ENCODE peak calls at places on chromosomes 12 and 14, in six cellular contexts. M, J, P, X, I and S are unnamed samples. For H3K9me3, the result is how much of the 10 kb centered on the place peaks cover.

GRCh38 chr14:24367506-24368214 is at the start of gene NFATC4:
- DNase-seq in M (peak), J (peak), P (peak), X (peak), I (peak), S (no peak)

GRCh38 chr14:95961481-95961880 is 77.7 kb upstream of the C14orf132 start:
- DNase-seq in M (no peak), J (no peak), P (no peak), X (no peak), I (no peak), S (no peak)

GRCh38 chr12:45762185-45763110 is 32.9 kb downstream of the ARID2 start:
- DNase-seq in M (no peak), J (peak), P (peak), X (no peak), I (no peak), S (no peak)

GRCh38 chr14:68951051-68951797 is 27.9 kb downstream of the ACTN1 start:
- DNase-seq in M (peak), J (peak), P (no peak), X (peak), I (peak), S (no peak)

GRCh38 chr12:47307680-47308399 is 228.1 kb upstream of the AMIGO2 start:
- DNase-seq in M (peak), J (no peak), P (peak), X (no peak), I (no peak), S (peak)

GRCh38 chr14:38469156-38469555 is 213.3 kb upstream of the CLEC14A start:
- DNase-seq in M (no peak), J (no peak), P (no peak), X (no peak), I (no peak), S (no peak)

GRCh38 chr14:68232643-68233055 is 413.1 kb downstream of the RAD51B start:
- DNase-seq in M (peak), J (peak), P (peak), X (peak), I (no peak), S (no peak)

GRCh38 chr12:105931762-105932587 is 206.8 kb downstream of the NUAK1 start:
- DNase-seq in M (no peak), J (no peak), P (no peak), X (no peak), I (no peak), S (no peak)

GRCh38 chr14:68573126-68573525 is 219.7 kb downstream of the ZFP36L1 start:
- DNase-seq in M (no peak), J (no peak), P (no peak), X (no peak), I (no peak), S (no peak)

GRCh38 chr12:25320123-25321006 is 69.6 kb upstream of the KRAS start:
- DNase-seq in M (no peak), J (no peak), P (no peak), X (no peak), I (no peak), S (no peak)

GRCh38 chr14:39322807-39323206 is 89.1 kb downstream of the MIA2 start:
- DNase-seq in M (no peak), J (no peak), P (no peak), X (no peak), I (no peak), S (no peak)

GRCh38 chr12:23945249-23945648 is 4.2 kb downstream of the SOX5 start:
- DNase-seq in M (no peak), J (no peak), P (no peak), X (no peak), I (no peak), S (no peak)

GRCh38 chr12:68100241-68100640 is 59.3 kb downstream of the IFNG start:
- DNase-seq in M (no peak), J (no peak), P (no peak), X (no peak), I (no peak), S (no peak)

GRCh38 chr12:28937196-28937595 is 211.9 kb upstream of the FAR2 start:
- DNase-seq in M (no peak), J (no peak), P (no peak), X (no peak), I (no peak), S (no peak)

GRCh38 chr12:127928615-127929014 is 338.4 kb upstream of the TMEM132C start:
- DNase-seq in M (no peak), J (no peak), P (no peak), X (no peak), I (no peak), S (no peak)

GRCh38 chr14:39230416-39230815 is 3.3 kb upstream of the MIA2 start:
- DNase-seq in M (no peak), J (no peak), P (no peak), X (no peak), I (no peak), S (no peak)

GRCh38 chr12:110860833-110861291 is 14.1 kb downstream of the CCDC63 start:
- DNase-seq in M (no peak), J (no peak), P (no peak), X (no peak), I (no peak), S (no peak)

GRCh38 chr12:92927055-92927435 is 2.0 kb downstream of the EEA1 start:
- DNase-seq in M (no peak), J (peak), P (peak), X (no peak), I (no peak), S (no peak)

GRCh38 chr12:40602562-40602961 is 89.7 kb upstream of the CNTN1 start:
- DNase-seq in M (no peak), J (no peak), P (no peak), X (no peak), I (no peak), S (no peak)

GRCh38 chr14:60508707-60509437 is at the start of gene SIX6:
- DNase-seq in M (no peak), J (no peak), P (no peak), X (no peak), I (no peak), S (no peak)

GRCh38 chr12:112393328-112393727 is 11.1 kb upstream of the HECTD4 start:
- DNase-seq in M (no peak), J (no peak), P (no peak), X (no peak), I (no peak), S (no peak)

GRCh38 chr14:66069830-66070541 is 416.2 kb upstream of the CCDC196 start:
- DNase-seq in M (no peak), J (no peak), P (no peak), X (no peak), I (no peak), S (no peak)

GRCh38 chr14:44963775-44964380 is 1.9 kb downstream of the TOGARAM1 start:
- DNase-seq in M (peak), J (no peak), P (no peak), X (no peak), I (no peak), S (no peak)

GRCh38 chr14:29016050-29016900 is 249.7 kb downstream of the FOXG1 start:
- DNase-seq in M (no peak), J (no peak), P (peak), X (no peak), I (no peak), S (no peak)

GRCh38 chr14:28783593-28784143 is 17.1 kb downstream of the FOXG1 start:
- DNase-seq in M (no peak), J (no peak), P (no peak), X (no peak), I (no peak), S (no peak)

GRCh38 chr12:64890873-64891468 is 66.5 kb downstream of the TBC1D30 start:
- DNase-seq in M (no peak), J (no peak), P (peak), X (no peak), I (no peak), S (no peak)

GRCh38 chr12:48018618-48018995 is 14.3 kb upstream of the COL2A1 start:
- DNase-seq in M (no peak), J (no peak), P (no peak), X (no peak), I (no peak), S (no peak)

GRCh38 chr12:118164798-118165486 is 29.0 kb downstream of the PEBP1 start:
- DNase-seq in M (no peak), J (no peak), P (peak), X (no peak), I (no peak), S (no peak)

GRCh38 chr12:57138526-57139272 is 8.7 kb downstream of the LRP1-AS start:
- DNase-seq in M (peak), J (peak), P (no peak), X (peak), I (peak), S (no peak)

GRCh38 chr12:9948606-9949286 is 16.6 kb upstream of the CLEC2A start:
- DNase-seq in M (no peak), J (no peak), P (peak), X (no peak), I (no peak), S (no peak)

GRCh38 chr12:124869011-124869665 is 5.5 kb upstream of the SCARB1 start:
- DNase-seq in M (no peak), J (no peak), P (no peak), X (peak), I (no peak), S (no peak)

GRCh38 chr12:388547-389137 is 478 bp downstream of the KDM5A start:
- DNase-seq in M (peak), J (no peak), P (peak), X (no peak), I (peak), S (peak)

GRCh38 chr12:57195655-57196371 is 20.8 kb upstream of the NXPH4 start:
- DNase-seq in M (no peak), J (no peak), P (peak), X (no peak), I (peak), S (no peak)

GRCh38 chr14:26820101-26820500 is 222.3 kb upstream of the NOVA1 start:
- DNase-seq in M (no peak), J (no peak), P (no peak), X (no peak), I (no peak), S (no peak)

GRCh38 chr12:52074656-52075408 is 4.7 kb upstream of the SMIM41 start:
- DNase-seq in M (no peak), J (no peak), P (no peak), X (peak), I (no peak), S (no peak)
- H3K9me3 ChIP-seq in M (under half), J (under half), P (under half), X (under half), I (under half), S (under half)

GRCh38 chr14:46820291-46820690 is 168.7 kb upstream of the RPL10L start:
- DNase-seq in M (no peak), J (no peak), P (no peak), X (peak), I (no peak), S (no peak)

GRCh38 chr14:46818147-46818546 is 166.6 kb upstream of the RPL10L start:
- DNase-seq in M (no peak), J (no peak), P (no peak), X (no peak), I (no peak), S (no peak)

DNA sequence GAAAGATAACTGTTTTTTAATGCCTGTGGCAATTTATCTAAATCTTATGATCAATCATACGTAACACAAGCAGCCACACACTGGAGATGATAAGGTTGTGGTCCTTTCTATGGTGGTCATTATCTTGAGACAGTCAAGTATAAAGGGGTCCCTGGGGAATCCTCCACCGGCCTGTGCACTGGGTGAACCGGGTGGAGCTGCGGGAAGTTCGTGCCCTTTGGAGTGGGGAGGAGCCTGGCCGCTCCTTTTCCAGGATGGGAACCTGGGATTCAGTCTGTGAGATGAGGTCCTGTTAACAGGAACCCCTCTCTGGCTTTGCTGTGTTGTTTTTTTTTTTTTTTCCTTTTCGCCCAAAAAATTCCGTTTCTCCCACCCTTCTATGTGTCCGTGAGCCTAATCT is 167.5 kb upstream of the RPL10L start:
- DNase-seq in M (no peak), J (no peak), P (no peak), X (no peak), I (no peak), S (no peak)
- H3K9me3 ChIP-seq in M (under half), J (under half), P (under half), X (under half), I (under half), S (under half)

GRCh38 chr12:120006248-120006975 is 17.4 kb downstream of the BICDL1 start:
- DNase-seq in M (no peak), J (no peak), P (no peak), X (no peak), I (no peak), S (no peak)
- H3K9me3 ChIP-seq in M (under half), J (under half), P (under half), X (under half), I (under half), S (under half)

DNA sequence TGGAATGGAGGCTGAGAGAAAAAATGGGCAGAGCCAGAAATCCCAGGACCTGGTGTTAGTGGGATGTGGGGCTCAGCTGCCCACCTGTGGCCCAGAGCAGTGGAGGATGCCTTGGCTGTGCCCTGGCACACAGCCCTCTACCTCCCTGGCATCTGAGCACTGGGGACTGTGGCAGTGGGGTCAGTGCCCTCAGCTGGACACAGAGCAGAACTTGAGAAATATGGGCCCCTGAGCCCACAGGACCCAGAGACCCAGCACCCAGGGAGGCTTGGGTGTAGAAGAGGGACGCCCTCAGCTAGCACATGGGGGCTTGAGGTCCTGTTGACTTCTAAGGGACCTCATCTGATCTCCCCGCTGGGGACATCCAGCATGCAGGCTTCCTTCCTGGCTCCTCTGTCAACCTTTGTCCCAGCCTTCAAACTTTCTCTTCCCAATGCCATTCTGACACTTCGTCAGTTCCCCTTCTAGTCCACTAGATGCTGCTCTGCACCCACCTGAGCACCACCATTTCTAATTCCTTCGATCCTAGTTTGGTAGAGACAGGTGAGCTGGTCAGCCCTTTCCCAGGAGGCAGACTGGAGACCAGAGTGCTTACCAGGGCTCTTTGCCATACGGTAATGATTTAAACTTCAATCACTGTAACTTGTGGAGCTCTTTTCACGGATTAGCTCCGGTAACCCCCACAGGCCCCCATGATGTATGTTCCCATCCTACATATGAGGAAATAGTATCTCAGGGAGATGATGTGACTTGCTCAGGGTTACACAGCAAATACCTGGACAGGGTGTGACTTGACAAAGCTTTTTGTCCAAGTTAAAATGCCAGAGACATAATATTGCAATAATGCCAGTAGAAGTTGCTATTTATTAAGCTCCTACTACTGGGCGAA is 143.7 kb downstream of the ASCL4 start:
- DNase-seq in M (no peak), J (no peak), P (peak), X (no peak), I (no peak), S (no peak)
- H3K9me3 ChIP-seq in M (under half), J (under half), P (under half), X (under half), I (under half), S (under half)

DNA sequence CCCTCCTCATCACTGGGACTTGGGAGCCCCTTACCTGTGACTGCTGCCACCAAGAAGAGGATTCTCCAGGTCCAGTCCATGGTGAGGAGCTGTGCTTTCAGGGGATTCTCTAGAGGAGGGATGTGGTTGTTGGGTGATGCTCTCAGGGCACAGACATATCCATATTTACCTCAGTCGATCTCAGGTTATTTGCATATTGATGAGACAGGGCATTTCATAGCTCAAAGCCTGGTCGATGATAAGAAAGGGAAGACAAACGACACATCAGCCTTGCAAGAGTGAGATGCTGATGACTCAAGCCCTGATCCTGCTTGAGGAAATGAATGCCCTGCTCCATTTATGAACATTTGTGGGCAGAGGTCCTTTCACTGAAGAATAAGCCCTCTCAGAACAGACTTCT is 981.0 kb downstream of the TMEM121 start:
- DNase-seq in M (no peak), J (no peak), P (no peak), X (no peak), I (no peak), S (no peak)
- H3K9me3 ChIP-seq in M (under half), J (under half), P (under half), X (under half), I (under half), S (under half)